ENCODE peak calls at places on chromosomes 4 and X, in nine cellular contexts. J, W, N, G, U, H, X, P and L are unnamed samples.

GRCh38 chr4:3291411-3291968 is 1.3 kb upstream of the RGS12 start:
- DNase-seq in G (peak; percentile 35), U (no peak), H (peak; percentile 81), P (no peak), J (no peak), N (no peak), X (no peak), W (no peak), L (no peak)

GRCh38 chrX:24259544-24260240 is 54.2 kb downstream of the SUPT20HL2 start:
- DNase-seq in H (no peak), X (peak; percentile 87), U (no peak), G (peak; percentile 43), P (no peak), W (peak; percentile 68), J (no peak), N (peak; percentile 43), L (no peak)

GRCh38 chr4:44493924-44494323 is 45.3 kb upstream of the KCTD8 start:
- DNase-seq in N (peak; percentile 1), P (no peak), W (peak; percentile 0), X (peak; percentile 15), U (no peak), G (no peak), J (no peak), H (no peak), L (no peak)

GRCh38 chrX:15849555-15849954 is 5.1 kb downstream of the AP1S2 start:
- DNase-seq in J (no peak), N (peak; percentile 11), X (peak; percentile 27), H (no peak), W (no peak), P (no peak), G (peak; percentile 24), U (no peak), L (no peak)

GRCh38 chrX:148871422-148872152 is 371.2 kb downstream of the AFF2 start:
- DNase-seq in X (peak; percentile 72), G (no peak), H (no peak), U (no peak), J (no peak), P (no peak), N (no peak), W (peak; percentile 70), L (no peak)

GRCh38 chrX:29652484-29652883 is 562.9 kb upstream of the MAGEB2 start:
- DNase-seq in U (no peak), P (no peak), G (no peak), X (peak; percentile 81), W (peak; percentile 58), N (no peak), H (no peak), J (no peak), L (no peak)

GRCh38 chrX:68940601-68941000 is 111.8 kb downstream of the EFNB1 start:
- DNase-seq in P (no peak), X (peak; percentile 48), H (no peak), W (no peak), G (no peak), N (no peak), J (no peak), U (peak; percentile 3), L (no peak)

GRCh38 chrX:48468247-48468671 is 1.8 kb downstream of the SLC38A5 start:
- DNase-seq in J (no peak), X (no peak), H (no peak), N (no peak), P (no peak), G (no peak), W (no peak), U (no peak), L (no peak)

GRCh38 chr4:153116101-153116680 is 88.1 kb upstream of the TRIM2 start:
- DNase-seq in J (no peak), P (no peak), G (no peak), H (no peak), X (no peak), U (no peak), N (no peak), W (no peak), L (no peak)

GRCh38 chr4:114558446-114559020 is 40.1 kb upstream of the UGT8 start:
- DNase-seq in N (no peak), X (no peak), U (no peak), W (no peak), H (no peak), P (no peak), J (no peak), G (no peak), L (no peak)

GRCh38 chr4:105715692-105716278 is 7.2 kb downstream of the GSTCD start:
- DNase-seq in J (no peak), N (peak; percentile 18), H (no peak), W (no peak), X (peak; percentile 61), G (no peak), P (no peak), U (no peak), L (no peak)

DNA sequence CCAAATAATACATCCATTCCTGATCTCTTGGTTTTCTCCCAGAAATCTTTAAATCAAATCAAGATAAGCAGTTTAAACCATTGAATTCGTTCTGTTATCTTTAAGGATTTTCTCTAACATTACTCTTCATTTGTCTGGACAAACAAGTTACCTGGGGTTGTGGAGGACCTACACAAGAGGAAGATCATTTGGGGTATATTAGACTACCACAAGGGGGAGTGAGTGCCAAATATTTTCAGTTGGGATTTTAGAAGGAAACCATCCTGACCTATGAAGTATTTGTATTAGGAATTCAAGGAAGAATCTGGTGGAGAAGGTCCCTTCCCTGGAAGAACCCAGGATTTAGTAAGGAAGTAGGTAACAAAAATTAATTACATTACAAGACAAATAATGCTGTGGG is 12.0 kb upstream of the DCHS2 start:
- DNase-seq in X (peak; percentile 43), G (peak; percentile 5), U (no peak), J (no peak), P (no peak), N (peak; percentile 14), W (no peak), H (no peak), L (no peak)
- TF ChIP-seq CTCF in X (peak; percentile 64), G (peak; percentile 13), U (peak; percentile 65), J (peak; percentile 21), P (no peak), N (peak; percentile 43), W (peak; percentile 54), H (no peak), L (no peak)

GRCh38 chr4:26589699-26590098 is 5.8 kb downstream of the TBC1D19 start:
- DNase-seq in W (no peak), N (no peak), H (no peak), U (no peak), X (no peak), J (no peak), P (no peak), G (no peak), L (no peak)
- TF ChIP-seq CTCF in W (no peak), N (no peak), H (no peak), U (no peak), X (no peak), J (no peak), P (no peak), G (no peak), L (no peak)

DNA sequence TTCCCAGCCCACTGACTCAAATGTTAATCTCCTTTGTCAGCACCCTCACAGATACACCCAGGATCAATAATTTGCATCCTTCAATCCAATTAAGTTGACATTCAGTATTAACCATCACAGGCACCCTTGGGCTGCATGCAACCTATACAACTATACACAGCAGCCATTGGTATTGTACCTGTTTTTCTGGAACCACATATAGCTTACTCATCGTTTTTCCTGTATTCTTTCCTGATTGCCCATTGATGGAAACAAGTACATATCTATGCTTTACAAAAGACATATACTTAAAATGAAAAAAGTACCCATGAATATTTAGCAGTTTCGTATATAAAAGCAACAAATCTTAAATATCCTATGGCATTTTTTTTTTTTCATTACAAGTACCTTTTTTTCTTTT is 3.7 kb upstream of the FOXR2 start:
- DNase-seq in U (no peak), W (no peak), H (no peak), P (no peak), X (no peak), N (no peak), J (no peak), G (no peak), L (no peak)
- TF ChIP-seq CTCF in U (no peak), W (no peak), H (no peak), P (no peak), X (no peak), N (no peak), J (no peak), G (no peak), L (no peak)

DNA sequence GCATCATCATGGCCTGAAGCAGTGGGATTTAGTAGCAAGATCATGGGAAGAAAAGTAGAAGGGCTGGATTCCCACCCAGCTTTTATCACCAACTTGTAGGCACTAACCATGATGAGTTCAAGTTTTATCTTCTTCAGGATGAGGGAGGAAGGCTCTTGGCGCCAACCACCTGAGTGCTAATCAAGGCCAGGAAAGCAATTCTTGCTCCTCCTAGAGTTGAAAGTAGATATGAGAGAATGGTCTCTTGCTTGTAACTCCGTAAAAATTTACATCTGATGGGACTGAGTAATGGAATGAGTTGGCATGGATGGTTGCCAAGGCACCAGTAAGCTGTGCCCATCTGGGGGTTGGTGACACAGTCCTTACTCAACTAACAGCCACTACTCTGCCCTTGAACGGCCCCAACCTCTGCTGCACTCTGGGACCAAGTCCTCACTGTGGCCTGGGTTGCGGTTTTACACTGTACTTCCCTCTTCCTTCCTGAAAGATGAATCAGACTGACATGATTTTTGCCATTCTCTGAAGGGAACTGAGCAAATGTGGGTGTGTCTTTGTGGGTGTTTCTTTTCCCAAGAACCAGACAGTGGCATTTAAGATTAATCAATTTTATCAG is 39.4 kb upstream of the NDP start:
- DNase-seq in U (no peak), N (peak; percentile 31), X (peak; percentile 39), H (no peak), W (peak; percentile 61), G (peak; percentile 79), J (peak; percentile 0), P (peak; percentile 62), L (no peak)
- TF ChIP-seq CTCF in U (no peak), N (no peak), X (no peak), H (no peak), W (peak; percentile 11), G (no peak), J (no peak), P (no peak), L (no peak)

GRCh38 chrX:78571849-78572248 is 87.3 kb downstream of the RTL3 start:
- DNase-seq in W (no peak), J (no peak), N (no peak), U (no peak), P (no peak), X (no peak), G (no peak), H (no peak), L (no peak)

GRCh38 chrX:78573630-78574029 is 85.5 kb downstream of the RTL3 start:
- DNase-seq in G (no peak), U (no peak), W (no peak), J (no peak), P (no peak), N (no peak), H (no peak), X (no peak), L (no peak)

DNA sequence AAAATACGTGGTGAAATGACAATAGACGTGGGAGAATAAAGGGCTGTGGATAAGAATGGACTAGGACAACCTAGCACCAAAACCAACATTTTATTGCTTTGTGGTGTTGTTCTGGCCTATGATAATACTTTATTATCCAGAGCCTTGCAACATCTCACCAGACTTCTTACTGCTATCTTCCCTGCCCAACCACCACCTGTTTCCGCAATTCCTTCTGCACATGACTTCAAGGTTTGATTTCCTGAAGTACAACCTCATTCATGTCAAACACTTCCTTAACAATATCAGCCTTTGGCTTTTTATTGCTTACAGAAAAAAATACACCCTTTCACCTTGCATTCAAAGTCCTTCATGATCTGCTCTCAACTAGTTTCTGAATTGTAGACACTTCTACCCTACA is 84.8 kb downstream of the RTL3 start:
- DNase-seq in P (no peak), U (no peak), W (no peak), X (no peak), G (no peak), J (no peak), H (no peak), N (no peak), L (no peak)
- TF ChIP-seq CTCF in P (no peak), U (no peak), W (no peak), X (no peak), G (no peak), J (no peak), H (no peak), N (no peak), L (no peak)